ENCODE peak calls at places on chromosome 1, in four cellular contexts. One of them, this sample, is unnamed.

GRCh38 chr1:91014475-91014874 is 7.4 kb downstream of the ZNF644 start:
- DNase-seq in uterus: no peak
- DNase-seq in stomach: no peak
- DNase-seq in body of pancreas: no peak
- DNase-seq in this sample: no peak

GRCh38 chr1:24898152-24898908 is 31.7 kb downstream of the RUNX3 start:
- DNase-seq in body of pancreas: peak; percentile 50
- DNase-seq in uterus: no peak
- DNase-seq in stomach: peak; percentile 65
- DNase-seq in this sample: peak; percentile 50

GRCh38 chr1:18149113-18149641 is 41.6 kb downstream of the IGSF21 start:
- DNase-seq in stomach: no peak
- DNase-seq in body of pancreas: peak; percentile 33
- DNase-seq in uterus: no peak
- DNase-seq in this sample: no peak

GRCh38 chr1:7346600-7347570 is 424.2 kb upstream of the VAMP3 start:
- DNase-seq in uterus: no peak
- DNase-seq in body of pancreas: no peak
- DNase-seq in stomach: no peak
- DNase-seq in this sample: no peak

GRCh38 chr1:231139659-231140650 is 21.9 kb upstream of the TRIM67 start:
- DNase-seq in body of pancreas: peak; percentile 54
- DNase-seq in stomach: no peak
- DNase-seq in uterus: no peak
- DNase-seq in this sample: no peak

GRCh38 chr1:209433649-209434031 is 149.9 kb upstream of the CAMK1G start:
- DNase-seq in body of pancreas: no peak
- DNase-seq in stomach: no peak
- DNase-seq in uterus: no peak
- DNase-seq in this sample: no peak

GRCh38 chr1:207962716-207963428 is 51.9 kb upstream of the CD34 start:
- DNase-seq in uterus: peak; percentile 42
- DNase-seq in stomach: peak; percentile 76
- DNase-seq in body of pancreas: peak; percentile 56
- DNase-seq in this sample: peak; percentile 56

GRCh38 chr1:58660105-58660504 is 39.8 kb downstream of the MYSM1 start:
- DNase-seq in body of pancreas: no peak
- DNase-seq in stomach: no peak
- DNase-seq in uterus: no peak
- DNase-seq in this sample: no peak

GRCh38 chr1:9198538-9199361 is 35.8 kb upstream of the H6PD start:
- DNase-seq in uterus: no peak
- DNase-seq in body of pancreas: no peak
- DNase-seq in stomach: no peak
- DNase-seq in this sample: peak; percentile 48

GRCh38 chr1:51638350-51638749 is 21.5 kb downstream of the OSBPL9 start:
- DNase-seq in uterus: no peak
- DNase-seq in body of pancreas: no peak
- DNase-seq in stomach: no peak
- DNase-seq in this sample: no peak

GRCh38 chr1:51642739-51643142 is 25.8 kb downstream of the OSBPL9 start:
- DNase-seq in body of pancreas: peak; percentile 20
- DNase-seq in uterus: peak; percentile 49
- DNase-seq in stomach: no peak
- DNase-seq in this sample: peak; percentile 44

GRCh38 chr1:51639694-51640093 is 22.8 kb downstream of the OSBPL9 start:
- DNase-seq in body of pancreas: no peak
- DNase-seq in uterus: no peak
- DNase-seq in stomach: no peak
- DNase-seq in this sample: no peak

GRCh38 chr1:51644533-51645197 is 27.8 kb downstream of the OSBPL9 start:
- DNase-seq in stomach: no peak
- DNase-seq in uterus: peak; percentile 61
- DNase-seq in body of pancreas: no peak
- DNase-seq in this sample: no peak

GRCh38 chr1:51643362-51643761 is 26.5 kb downstream of the OSBPL9 start:
- DNase-seq in body of pancreas: no peak
- DNase-seq in stomach: no peak
- DNase-seq in uterus: no peak
- DNase-seq in this sample: no peak
- H3K27ac ChIP-seq in body of pancreas: no peak overlapping the region
- H3K27ac ChIP-seq in stomach: peak overlapping the region; percentile 62
- H3K27ac ChIP-seq in uterus: peak overlapping the region; percentile 93
- H3K27ac ChIP-seq in this sample: peak overlapping the region; percentile 75

DNA sequence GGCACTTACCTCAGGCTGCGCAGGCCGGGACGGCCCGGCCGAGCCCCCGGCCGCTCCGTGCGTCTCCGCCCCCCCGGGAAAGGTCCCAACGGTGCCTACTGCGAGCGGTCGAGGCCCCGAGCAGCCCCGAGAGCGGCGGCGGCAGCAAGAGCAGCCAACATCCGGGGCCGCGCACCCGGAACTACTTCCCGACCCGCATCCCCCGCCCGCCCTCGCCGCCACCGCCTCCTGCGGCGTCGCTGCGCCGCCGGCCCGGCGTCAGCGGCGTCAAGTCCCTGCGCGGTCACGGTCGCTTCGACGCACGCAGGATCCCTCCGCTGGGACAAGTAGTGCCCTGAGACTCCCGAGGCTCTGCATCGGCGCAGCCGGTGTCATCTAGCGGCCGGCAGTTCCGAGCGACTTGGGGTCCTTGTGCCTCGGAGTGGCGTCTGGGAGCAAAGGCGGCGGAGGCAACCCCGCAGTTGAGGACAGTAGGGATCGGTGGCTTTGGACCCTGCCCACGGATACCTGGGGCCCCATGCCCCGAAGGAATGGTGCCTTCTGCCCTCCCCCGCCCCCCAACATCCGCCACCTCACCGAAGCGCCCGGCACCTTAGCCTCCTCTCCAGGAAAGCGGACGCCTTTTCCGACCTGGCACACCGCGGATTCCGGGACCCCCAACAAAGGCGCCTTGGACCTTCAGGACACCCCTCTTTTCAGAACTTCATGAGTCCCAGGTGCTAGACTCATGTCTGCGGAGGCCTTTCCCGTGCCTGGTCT is at the start of gene FOXJ3:
- DNase-seq in uterus: peak; percentile 89
- DNase-seq in body of pancreas: peak; percentile 94
- DNase-seq in stomach: peak; percentile 93
- DNase-seq in this sample: peak; percentile 95
- TF ChIP-seq POLR2A in uterus: peak; percentile 23
- TF ChIP-seq POLR2A in body of pancreas: peak; percentile 86
- TF ChIP-seq POLR2A in stomach: no peak
- TF ChIP-seq POLR2A in this sample: no peak

GRCh38 chr1:1314678-1315335 is 6.4 kb downstream of the PUSL1 start:
- DNase-seq in body of pancreas: no peak
- DNase-seq in stomach: no peak
- DNase-seq in uterus: no peak
- DNase-seq in this sample: no peak

GRCh38 chr1:1314237-1314586 is 5.8 kb downstream of the PUSL1 start:
- DNase-seq in body of pancreas: no peak
- DNase-seq in stomach: no peak
- DNase-seq in uterus: no peak
- DNase-seq in this sample: no peak

GRCh38 chr1:1313500-1314236 is 5.3 kb downstream of the PUSL1 start:
- DNase-seq in body of pancreas: no peak
- DNase-seq in uterus: no peak
- DNase-seq in stomach: no peak
- DNase-seq in this sample: no peak

GRCh38 chr1:1317420-1317819 is 7.0 kb downstream of the INTS11 start:
- DNase-seq in uterus: no peak
- DNase-seq in stomach: no peak
- DNase-seq in body of pancreas: no peak
- DNase-seq in this sample: no peak

DNA sequence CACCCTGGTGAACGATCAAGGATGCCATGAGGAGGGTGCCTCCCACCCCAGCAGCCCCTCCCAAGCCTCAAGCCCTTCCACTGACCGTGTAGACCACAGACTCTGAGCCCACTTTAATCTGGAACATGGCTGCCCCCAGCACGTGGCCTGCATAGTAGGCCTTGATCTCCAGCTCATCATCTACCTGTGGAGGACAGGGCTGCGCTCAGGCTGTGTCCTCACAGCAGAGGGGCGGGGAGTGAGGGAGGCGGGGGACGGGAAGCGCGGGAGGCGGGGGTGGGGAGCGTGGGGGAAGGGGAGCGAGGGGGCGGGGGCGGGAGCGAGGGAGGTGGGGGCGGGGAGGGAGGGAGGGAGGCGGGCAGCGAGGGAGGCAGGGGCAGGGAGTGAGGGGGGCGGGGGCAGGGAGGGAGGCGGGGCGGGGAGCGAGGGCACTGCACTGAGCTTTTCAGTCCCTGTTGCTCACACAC is 7.1 kb downstream of the PUSL1 start:
- DNase-seq in stomach: no peak
- DNase-seq in body of pancreas: no peak
- DNase-seq in uterus: no peak
- DNase-seq in this sample: no peak
- H3K36me3 ChIP-seq in stomach: peaks cover 84% of the 10 kb centered on the region
- H3K36me3 ChIP-seq in body of pancreas: peaks cover 32% of the 10 kb centered on the region
- H3K36me3 ChIP-seq in uterus: no peaks in the 10 kb centered on the region
- H3K36me3 ChIP-seq in this sample: no peaks in the 10 kb centered on the region

GRCh38 chr1:12592496-12592895 is 25.5 kb downstream of the DHRS3 start:
- DNase-seq in uterus: no peak
- DNase-seq in stomach: no peak
- DNase-seq in body of pancreas: no peak
- DNase-seq in this sample: no peak

GRCh38 chr1:12588695-12589094 is 29.3 kb downstream of the DHRS3 start:
- DNase-seq in stomach: no peak
- DNase-seq in body of pancreas: no peak
- DNase-seq in uterus: no peak
- DNase-seq in this sample: no peak

GRCh38 chr1:12593621-12594066 is 24.4 kb downstream of the DHRS3 start:
- DNase-seq in body of pancreas: no peak
- DNase-seq in uterus: peak; percentile 77
- DNase-seq in stomach: no peak
- DNase-seq in this sample: peak; percentile 19

GRCh38 chr1:12594490-12594889 is 23.5 kb downstream of the DHRS3 start:
- DNase-seq in stomach: no peak
- DNase-seq in body of pancreas: no peak
- DNase-seq in uterus: no peak
- DNase-seq in this sample: no peak

DNA sequence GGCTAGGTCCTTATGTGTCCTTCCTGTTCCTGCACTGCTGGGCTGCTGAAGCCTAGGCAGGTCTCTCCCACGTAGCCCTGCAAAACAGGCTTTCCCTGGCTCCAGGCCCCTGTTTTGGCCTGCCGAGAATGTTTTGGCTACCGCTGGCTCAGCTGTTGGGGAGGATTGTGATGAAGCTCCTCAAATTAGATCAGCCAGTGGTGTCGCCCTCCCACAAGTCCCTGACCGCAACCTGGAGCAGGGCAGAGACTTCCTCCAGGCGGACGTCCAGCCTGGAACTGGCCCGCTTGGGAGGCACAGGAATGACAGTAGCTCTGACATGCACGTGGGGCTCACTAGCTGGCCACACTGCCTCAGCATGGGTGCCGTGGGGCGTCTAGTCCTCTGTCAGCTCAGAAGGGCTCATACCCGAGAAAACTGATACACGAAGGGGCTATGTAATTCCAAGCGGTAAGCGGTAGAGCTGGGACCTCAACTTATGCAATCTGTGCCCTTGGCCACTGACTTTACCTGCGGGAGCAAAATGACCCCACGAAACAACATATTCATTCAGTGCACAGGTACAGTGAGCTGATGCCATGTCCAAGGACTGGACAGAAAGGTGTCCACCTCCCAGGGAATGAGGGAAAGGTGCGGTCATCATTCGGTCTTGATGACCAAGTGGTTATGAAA is 26.6 kb downstream of the DHRS3 start:
- DNase-seq in uterus: peak; percentile 87
- DNase-seq in body of pancreas: no peak
- DNase-seq in stomach: no peak
- DNase-seq in this sample: peak; percentile 63
- H3K27ac ChIP-seq in uterus: peak overlapping the region; percentile 87
- H3K27ac ChIP-seq in body of pancreas: no peak overlapping the region
- H3K27ac ChIP-seq in stomach: peak overlapping the region; percentile 90
- H3K27ac ChIP-seq in this sample: no peak overlapping the region

GRCh38 chr1:234603221-234604204 is 6.5 kb downstream of the IRF2BP2 start:
- DNase-seq in stomach: no peak
- DNase-seq in body of pancreas: no peak
- DNase-seq in uterus: no peak
- DNase-seq in this sample: no peak

GRCh38 chr1:234599617-234600417 is 10.2 kb downstream of the IRF2BP2 start:
- DNase-seq in uterus: peak; percentile 87
- DNase-seq in stomach: peak; percentile 89
- DNase-seq in body of pancreas: peak; percentile 89
- DNase-seq in this sample: peak; percentile 83

GRCh38 chr1:234600418-234601216 is 9.4 kb downstream of the IRF2BP2 start:
- DNase-seq in stomach: peak; percentile 66
- DNase-seq in body of pancreas: peak; percentile 81
- DNase-seq in uterus: peak; percentile 65
- DNase-seq in this sample: peak; percentile 82

GRCh38 chr1:234602334-234603220 is 7.4 kb downstream of the IRF2BP2 start:
- DNase-seq in uterus: no peak
- DNase-seq in body of pancreas: peak; percentile 85
- DNase-seq in stomach: peak; percentile 43
- DNase-seq in this sample: no peak

GRCh38 chr1:234601217-234602017 is 8.6 kb downstream of the IRF2BP2 start:
- DNase-seq in stomach: no peak
- DNase-seq in body of pancreas: no peak
- DNase-seq in uterus: no peak
- DNase-seq in this sample: no peak
- TF ChIP-seq POLR2A in stomach: no peak
- TF ChIP-seq POLR2A in body of pancreas: no peak
- TF ChIP-seq POLR2A in uterus: no peak
- TF ChIP-seq POLR2A in this sample: no peak

DNA sequence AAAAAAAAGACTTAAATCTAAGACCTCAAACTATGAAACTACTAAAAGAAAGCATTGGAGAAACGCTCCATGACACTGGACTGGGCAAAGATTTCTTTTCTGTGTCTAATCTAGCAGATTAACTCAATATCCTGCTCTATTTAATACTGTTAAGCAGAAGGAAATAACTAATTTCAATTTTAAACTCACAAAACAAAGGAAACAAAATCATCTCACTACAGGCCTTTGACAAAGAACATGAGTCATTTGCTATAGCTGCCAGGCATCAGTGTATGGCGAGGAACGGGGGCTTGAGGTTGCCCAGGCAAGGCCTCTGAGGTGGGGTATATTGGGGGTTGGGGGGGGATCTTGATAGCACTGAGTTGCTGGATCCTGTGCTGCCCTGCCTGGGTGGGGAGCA is 20.9 kb downstream of the SZT2 start:
- DNase-seq in stomach: no peak
- DNase-seq in body of pancreas: no peak
- DNase-seq in uterus: no peak
- DNase-seq in this sample: no peak
- H3K36me3 ChIP-seq in stomach: peaks cover 70% of the 10 kb centered on the region
- H3K36me3 ChIP-seq in body of pancreas: peaks cover 8% of the 10 kb centered on the region
- H3K36me3 ChIP-seq in uterus: no peaks in the 10 kb centered on the region
- H3K36me3 ChIP-seq in this sample: no peaks in the 10 kb centered on the region

GRCh38 chr1:40507973-40508372 is 594 bp upstream of the EXO5 start:
- DNase-seq in body of pancreas: no peak
- DNase-seq in stomach: no peak
- DNase-seq in uterus: no peak
- DNase-seq in this sample: no peak
- H3K27ac ChIP-seq in body of pancreas: no peak overlapping the region
- H3K27ac ChIP-seq in stomach: peak overlapping the region; percentile 82
- H3K27ac ChIP-seq in uterus: peak overlapping the region; percentile 75
- H3K27ac ChIP-seq in this sample: no peak overlapping the region